ENCODE peak calls at places on chromosomes 11 and 22, in seven cellular contexts. O is mesothelial cell of epicardium, C is neural crest cell, V is WTC11, L is AG09319, W is H9, X is fibroblast of lung. K is an unnamed sample.

GRCh38 chr11:31424652-31425051 is 55.0 kb downstream of the DNAJC24 start:
- DNase-seq in O (no peak), C (no peak), L (no peak), V (no peak), X (no peak), W (no peak), K (no peak)

GRCh38 chr11:15613231-15613630 is 498.5 kb downstream of the INSC start:
- DNase-seq in C (no peak), L (no peak), V (no peak), X (peak; percentile 13), W (no peak), O (no peak), K (no peak)

GRCh38 chr11:30406978-30407762 is 84.3 kb downstream of the ARL14EP start:
- DNase-seq in O (no peak), C (no peak), V (no peak), L (no peak), W (peak; percentile 55), X (no peak), K (no peak)

GRCh38 chr22:37045958-37046357 is 5.6 kb upstream of the KCTD17 start:
- DNase-seq in V (no peak), O (no peak), W (no peak), C (no peak), L (no peak), X (peak; percentile 28), K (no peak)

GRCh38 chr11:69963533-69964246 is 114.4 kb upstream of the ANO1 start:
- DNase-seq in O (no peak), C (no peak), L (no peak), V (no peak), W (no peak), X (peak; percentile 39), K (no peak)

GRCh38 chr11:45163956-45164575 is 17.6 kb downstream of the PRDM11 start:
- DNase-seq in C (no peak), O (no peak), W (no peak), V (no peak), X (no peak), L (no peak), K (no peak)

GRCh38 chr22:37043828-37044538 is 7.6 kb upstream of the KCTD17 start:
- DNase-seq in O (peak; percentile 65), L (no peak), X (peak; percentile 33), C (peak; percentile 39), V (peak; percentile 50), W (peak; percentile 70), K (peak; percentile 64)

GRCh38 chr11:2991477-2992233 is 474 bp downstream of the NAP1L4 start:
- DNase-seq in C (no peak), O (no peak), X (peak; percentile 34), W (no peak), V (peak; percentile 65), L (no peak), K (no peak)

GRCh38 chr11:29962243-29962642 is 54.6 kb downstream of the KCNA4 start:
- DNase-seq in O (no peak), V (peak; percentile 78), C (no peak), X (no peak), W (peak; percentile 72), L (no peak), K (peak; percentile 36)

DNA sequence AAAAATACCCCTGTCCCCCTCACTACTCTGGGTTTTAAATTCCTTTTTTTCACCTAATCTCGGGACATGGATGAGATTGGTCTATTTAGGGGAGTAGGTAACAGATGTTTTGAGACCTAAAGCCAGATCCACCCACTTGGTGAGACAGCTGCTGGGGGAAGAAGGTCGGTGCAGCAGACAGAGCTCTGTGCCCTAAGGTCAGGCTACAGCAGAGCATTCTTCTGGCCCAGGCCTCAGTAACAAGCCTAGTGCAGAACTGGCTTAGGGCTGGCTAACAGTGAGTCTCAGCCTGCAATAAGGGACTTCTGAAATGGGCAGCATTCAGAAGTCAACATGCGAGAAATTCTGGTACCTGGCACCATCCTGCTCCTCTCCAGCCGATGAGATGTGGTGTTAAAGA is 444.9 kb upstream of the KIRREL3 start:
- DNase-seq in L (no peak), C (no peak), V (no peak), W (no peak), O (no peak), X (no peak), K (no peak)
- TF ChIP-seq CTCF in L (no peak), C (no peak), V (no peak), W (no peak), O (no peak), X (no peak), K (no peak)

DNA sequence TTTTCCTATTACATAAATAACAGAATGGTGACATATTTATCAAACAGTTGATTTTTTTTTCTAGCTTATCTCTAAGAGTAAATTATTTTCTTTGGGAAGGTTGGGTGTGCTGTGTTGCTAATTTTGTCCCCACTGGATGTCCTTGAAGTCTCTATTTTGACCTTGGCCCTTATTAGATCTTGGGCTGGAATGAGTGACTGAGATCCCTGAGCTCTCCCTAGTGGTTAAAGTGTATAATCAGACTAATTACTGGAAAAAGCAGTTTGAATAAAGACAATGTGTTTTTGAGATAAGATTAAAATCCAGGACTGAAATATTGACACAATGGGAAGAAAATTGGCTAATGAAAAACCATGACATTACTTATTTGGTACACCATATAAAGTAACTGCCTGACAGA is 56.1 kb downstream of the AASDHPPT start:
- DNase-seq in O (no peak), C (no peak), L (no peak), W (no peak), V (no peak), X (peak; percentile 26), K (no peak)
- TF ChIP-seq CTCF in O (no peak), C (peak; percentile 38), L (peak; percentile 22), W (peak; percentile 60), V (no peak), X (peak; percentile 45), K (no peak)

GRCh38 chr11:119803139-119803538 is 74.1 kb upstream of the NECTIN1 start:
- DNase-seq in L (no peak), X (no peak), O (no peak), V (no peak), C (no peak), W (no peak), K (no peak)
- TF ChIP-seq CTCF in L (no peak), X (no peak), O (no peak), V (no peak), C (no peak), W (no peak), K (no peak)

DNA sequence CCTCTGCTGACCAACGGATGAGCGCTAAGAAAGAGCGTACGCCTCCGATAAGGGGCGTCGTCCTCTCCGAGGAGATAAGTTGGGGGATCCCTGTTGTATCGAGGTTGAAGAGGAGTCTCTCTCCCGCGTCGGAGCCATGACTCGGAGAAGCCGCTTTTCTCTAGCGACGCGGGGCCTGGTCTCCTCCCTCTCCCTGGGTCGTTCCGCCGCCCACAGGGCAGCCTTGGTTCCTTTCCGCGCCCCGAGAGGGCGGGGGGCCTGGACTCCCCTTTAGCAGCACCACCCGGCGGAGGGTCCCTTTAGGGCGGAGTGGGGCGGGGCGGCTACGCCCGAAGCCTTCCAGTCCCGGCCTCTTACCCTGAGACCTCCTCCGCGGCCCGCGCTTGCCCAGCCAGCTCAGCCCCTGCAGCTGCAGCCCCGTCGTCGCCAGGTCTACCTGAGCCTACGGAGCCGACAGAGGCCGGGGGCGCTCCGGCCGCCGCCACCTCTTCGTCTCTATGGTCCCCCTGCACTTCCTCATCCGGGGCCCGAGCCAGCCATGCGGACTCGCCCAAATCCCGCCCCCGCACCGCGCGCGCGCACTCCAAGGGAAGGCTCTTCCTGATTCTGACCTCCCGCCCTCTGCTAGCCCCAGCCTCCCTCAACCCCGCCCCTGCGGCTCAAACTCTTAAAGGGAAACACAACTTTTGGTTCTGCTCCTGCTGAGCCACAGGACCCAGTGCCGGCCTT is at the start of gene PRR14L:
- DNase-seq in X (peak; percentile 92), W (peak; percentile 97), C (peak; percentile 100), L (peak; percentile 75), V (peak; percentile 99), O (peak; percentile 98), K (peak; percentile 99)
- TF ChIP-seq CTCF in X (no peak), W (no peak), C (no peak), L (no peak), V (no peak), O (no peak), K (no peak)

GRCh38 chr22:23893957-23894709 is at the start of gene MIF:
- DNase-seq in V (peak; percentile 99), W (peak; percentile 98), C (peak; percentile 98), X (peak; percentile 90), L (peak; percentile 68), O (peak; percentile 99), K (peak; percentile 99)
- TF ChIP-seq CTCF in V (peak; percentile 83), W (peak; percentile 94), C (peak; percentile 86), X (peak; percentile 78), L (peak; percentile 82), O (peak; percentile 81), K (peak; percentile 66)

K was measured in nephron progenitor cell.